ENCODE peak calls at places on chromosomes 1 and 21, in five cellular contexts. One of them, this sample, is unnamed.

GRCh38 chr1:25743164-25744139 is 56.5 kb upstream of the SELENON start:
- DNase-seq in IMR-90: peak; percentile 35
- DNase-seq in mesendoderm: no peak
- DNase-seq in neuronal stem cell: no peak
- DNase-seq in H1: peak; percentile 52
- DNase-seq in this sample: peak; percentile 34

GRCh38 chr1:83555871-83556270 is 443.1 kb downstream of the TTLL7 start:
- DNase-seq in IMR-90: no peak
- DNase-seq in mesendoderm: no peak
- DNase-seq in neuronal stem cell: no peak
- DNase-seq in H1: no peak
- DNase-seq in this sample: no peak

GRCh38 chr1:97632075-97632474 is 288.8 kb downstream of the DPYD start:
- DNase-seq in IMR-90: peak; percentile 60
- DNase-seq in mesendoderm: no peak
- DNase-seq in neuronal stem cell: no peak
- DNase-seq in H1: no peak
- DNase-seq in this sample: peak; percentile 50

GRCh38 chr1:93778457-93778856 is 96.8 kb upstream of the BCAR3 start:
- DNase-seq in IMR-90: no peak
- DNase-seq in mesendoderm: no peak
- DNase-seq in neuronal stem cell: no peak
- DNase-seq in H1: no peak
- DNase-seq in this sample: no peak

GRCh38 chr21:18902641-18903040 is 499.1 kb upstream of the TMPRSS15 start:
- DNase-seq in IMR-90: no peak
- DNase-seq in mesendoderm: no peak
- DNase-seq in neuronal stem cell: no peak
- DNase-seq in H1: no peak
- DNase-seq in this sample: no peak

GRCh38 chr1:236345728-236346127 is 48.4 kb upstream of the EDARADD start:
- DNase-seq in IMR-90: no peak
- DNase-seq in mesendoderm: peak; percentile 32
- DNase-seq in neuronal stem cell: no peak
- DNase-seq in H1: peak; percentile 43
- DNase-seq in this sample: no peak

GRCh38 chr1:15245593-15246325 is 1.3 kb upstream of the FHAD1 start:
- DNase-seq in IMR-90: peak; percentile 44
- DNase-seq in mesendoderm: no peak
- DNase-seq in neuronal stem cell: no peak
- DNase-seq in H1: no peak
- DNase-seq in this sample: peak; percentile 66

GRCh38 chr1:176949033-176949662 is 215.4 kb downstream of the ASTN1 start:
- DNase-seq in IMR-90: peak; percentile 24
- DNase-seq in mesendoderm: peak; percentile 93
- DNase-seq in neuronal stem cell: peak; percentile 65
- DNase-seq in H1: peak; percentile 96
- DNase-seq in this sample: peak; percentile 11

GRCh38 chr1:17274186-17275170 is 25.6 kb downstream of the PADI3 start:
- DNase-seq in IMR-90: peak; percentile 29
- DNase-seq in mesendoderm: peak; percentile 86
- DNase-seq in neuronal stem cell: peak; percentile 49
- DNase-seq in H1: peak; percentile 94
- DNase-seq in this sample: peak; percentile 52

GRCh38 chr1:167435484-167435883 is 82.8 kb downstream of the CD247 start:
- DNase-seq in IMR-90: no peak
- DNase-seq in mesendoderm: no peak
- DNase-seq in neuronal stem cell: no peak
- DNase-seq in H1: peak; percentile 27
- DNase-seq in this sample: no peak

GRCh38 chr1:181517181-181517875 is 34.0 kb downstream of the CACNA1E start:
- DNase-seq in IMR-90: no peak
- DNase-seq in mesendoderm: no peak
- DNase-seq in neuronal stem cell: no peak
- DNase-seq in H1: no peak
- DNase-seq in this sample: no peak

GRCh38 chr1:167173516-167174184 is 47.0 kb upstream of the POU2F1 start:
- DNase-seq in IMR-90: no peak
- DNase-seq in mesendoderm: peak; percentile 82
- DNase-seq in neuronal stem cell: no peak
- DNase-seq in H1: no peak
- DNase-seq in this sample: peak; percentile 50

GRCh38 chr1:190022709-190023108 is 455.0 kb downstream of the BRINP3 start:
- DNase-seq in IMR-90: peak; percentile 75
- DNase-seq in mesendoderm: no peak
- DNase-seq in neuronal stem cell: no peak
- DNase-seq in H1: no peak
- DNase-seq in this sample: no peak

GRCh38 chr1:100538935-100539835 is 1.2 kb downstream of the GPR88 start:
- DNase-seq in IMR-90: peak; percentile 3
- DNase-seq in mesendoderm: peak; percentile 49
- DNase-seq in neuronal stem cell: peak; percentile 43
- DNase-seq in H1: peak; percentile 71
- DNase-seq in this sample: no peak

GRCh38 chr1:3345792-3346191 is 108.7 kb upstream of the ARHGEF16 start:
- DNase-seq in IMR-90: no peak
- DNase-seq in mesendoderm: no peak
- DNase-seq in neuronal stem cell: no peak
- DNase-seq in H1: no peak
- DNase-seq in this sample: no peak

GRCh38 chr21:46557919-46558392 is 46.9 kb downstream of the S100B start:
- DNase-seq in IMR-90: no peak
- DNase-seq in mesendoderm: no peak
- DNase-seq in neuronal stem cell: no peak
- DNase-seq in H1: peak; percentile 36
- DNase-seq in this sample: no peak

GRCh38 chr1:153922838-153923652 is at the start of gene GATAD2B:
- DNase-seq in IMR-90: peak; percentile 100
- DNase-seq in mesendoderm: peak; percentile 100
- DNase-seq in neuronal stem cell: peak; percentile 100
- DNase-seq in H1: peak; percentile 96
- DNase-seq in this sample: peak; percentile 100

GRCh38 chr1:232923739-232924386 is 26.5 kb upstream of the NTPCR start:
- DNase-seq in IMR-90: peak; percentile 44
- DNase-seq in mesendoderm: no peak
- DNase-seq in neuronal stem cell: no peak
- DNase-seq in H1: no peak
- DNase-seq in this sample: peak; percentile 18

GRCh38 chr21:40129809-40130208 is 262.6 kb downstream of the PCP4 start:
- DNase-seq in IMR-90: no peak
- DNase-seq in mesendoderm: no peak
- DNase-seq in neuronal stem cell: no peak
- DNase-seq in H1: no peak
- DNase-seq in this sample: no peak

GRCh38 chr1:92408825-92409224 is 77.9 kb downstream of the GFI1 start:
- DNase-seq in IMR-90: peak; percentile 55
- DNase-seq in mesendoderm: no peak
- DNase-seq in neuronal stem cell: no peak
- DNase-seq in H1: no peak
- DNase-seq in this sample: no peak

GRCh38 chr1:174788981-174789380 is 210.8 kb upstream of the CACYBP start:
- DNase-seq in IMR-90: peak; percentile 87
- DNase-seq in mesendoderm: no peak
- DNase-seq in neuronal stem cell: no peak
- DNase-seq in H1: no peak
- DNase-seq in this sample: peak; percentile 63

GRCh38 chr1:3910769-3911520 is 10.9 kb upstream of the C1orf174 start:
- DNase-seq in IMR-90: peak; percentile 37
- DNase-seq in mesendoderm: peak; percentile 88
- DNase-seq in neuronal stem cell: peak; percentile 80
- DNase-seq in H1: peak; percentile 95
- DNase-seq in this sample: peak; percentile 43

GRCh38 chr1:56374026-56374974 is 205.1 kb downstream of the PLPP3 start:
- DNase-seq in IMR-90: peak; percentile 45
- DNase-seq in mesendoderm: no peak
- DNase-seq in neuronal stem cell: no peak
- DNase-seq in H1: no peak
- DNase-seq in this sample: no peak

GRCh38 chr1:10784998-10785854 is 11.2 kb downstream of the CASZ1 start:
- DNase-seq in IMR-90: no peak
- DNase-seq in mesendoderm: no peak
- DNase-seq in neuronal stem cell: no peak
- DNase-seq in H1: no peak
- DNase-seq in this sample: no peak

GRCh38 chr1:82227696-82228095 is 427.0 kb downstream of the ADGRL2 start:
- DNase-seq in IMR-90: no peak
- DNase-seq in mesendoderm: no peak
- DNase-seq in neuronal stem cell: no peak
- DNase-seq in H1: no peak
- DNase-seq in this sample: peak; percentile 14

GRCh38 chr1:8026976-8027747 is 1.1 kb upstream of the ERRFI1 start:
- DNase-seq in IMR-90: peak; percentile 80
- DNase-seq in mesendoderm: no peak
- DNase-seq in neuronal stem cell: no peak
- DNase-seq in H1: no peak
- DNase-seq in this sample: peak; percentile 81
- H2BK5ac ChIP-seq in IMR-90: peak overlapping the region; percentile 99
- H2BK5ac ChIP-seq in mesendoderm: peak overlapping the region; percentile 88
- H2BK5ac ChIP-seq in neuronal stem cell: peak overlapping the region; percentile 7
- H2BK5ac ChIP-seq in H1: peak overlapping the region; percentile 92
- H2BK5ac ChIP-seq in this sample: peak overlapping the region; percentile 1

GRCh38 chr1:27564710-27565649 is 39.0 kb downstream of the AHDC1 start:
- DNase-seq in IMR-90: no peak
- DNase-seq in mesendoderm: no peak
- DNase-seq in neuronal stem cell: no peak
- DNase-seq in H1: no peak
- DNase-seq in this sample: no peak
- H2BK5ac ChIP-seq in IMR-90: no peak overlapping the region
- H2BK5ac ChIP-seq in mesendoderm: no peak overlapping the region
- H2BK5ac ChIP-seq in neuronal stem cell: no peak overlapping the region
- H2BK5ac ChIP-seq in H1: peak overlapping the region; percentile 58
- H2BK5ac ChIP-seq in this sample: no peak overlapping the region

DNA sequence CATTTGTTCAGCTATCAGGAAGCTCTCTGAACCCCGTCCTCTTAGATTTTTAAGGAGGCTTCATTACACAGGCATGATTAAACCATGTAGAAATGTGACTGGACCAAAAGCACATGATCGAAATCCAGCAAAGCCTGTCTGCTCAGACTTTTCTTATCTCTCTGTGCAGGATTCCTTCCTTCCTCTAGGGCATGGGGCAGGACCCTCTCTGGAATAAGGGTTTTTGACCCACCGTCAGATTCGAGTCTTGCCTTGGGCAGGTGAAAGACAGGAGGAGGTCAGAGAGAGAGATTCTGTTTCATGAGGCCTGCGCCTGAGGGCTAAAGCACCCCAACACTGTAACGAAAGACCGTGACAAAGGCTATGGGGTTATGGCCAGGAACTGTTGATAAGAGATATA is 136.8 kb downstream of the RHOU start:
- DNase-seq in IMR-90: no peak
- DNase-seq in mesendoderm: no peak
- DNase-seq in neuronal stem cell: no peak
- DNase-seq in H1: peak; percentile 41
- DNase-seq in this sample: no peak
- H2BK5ac ChIP-seq in IMR-90: no peak overlapping the region
- H2BK5ac ChIP-seq in mesendoderm: no peak overlapping the region
- H2BK5ac ChIP-seq in neuronal stem cell: no peak overlapping the region
- H2BK5ac ChIP-seq in H1: no peak overlapping the region
- H2BK5ac ChIP-seq in this sample: no peak overlapping the region

DNA sequence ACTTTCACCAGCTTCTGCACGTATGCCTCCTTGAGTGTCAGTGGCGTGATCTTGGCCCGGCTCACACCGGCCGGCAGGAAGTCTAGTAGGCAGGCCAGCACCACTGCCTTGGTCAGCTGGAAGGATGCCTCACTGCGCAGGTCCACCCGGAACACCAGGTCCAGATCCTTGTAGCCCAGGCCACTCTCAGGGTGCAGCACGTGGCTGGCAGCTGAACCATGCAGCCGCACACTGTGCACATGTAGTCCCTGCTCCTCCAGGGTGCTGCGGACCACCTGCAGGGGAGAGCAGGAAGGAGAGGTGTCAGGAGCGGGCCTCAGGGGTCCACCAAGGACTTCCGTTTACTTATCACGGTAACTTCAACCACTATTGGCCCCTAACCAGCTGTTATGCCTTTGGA is 6.0 kb downstream of the TENT5B start:
- DNase-seq in IMR-90: no peak
- DNase-seq in mesendoderm: peak; percentile 15
- DNase-seq in neuronal stem cell: no peak
- DNase-seq in H1: peak; percentile 70
- DNase-seq in this sample: no peak
- H2BK5ac ChIP-seq in IMR-90: no peak overlapping the region
- H2BK5ac ChIP-seq in mesendoderm: peak overlapping the region; percentile 71
- H2BK5ac ChIP-seq in neuronal stem cell: no peak overlapping the region
- H2BK5ac ChIP-seq in H1: peak overlapping the region; percentile 99
- H2BK5ac ChIP-seq in this sample: no peak overlapping the region

GRCh38 chr1:41520951-41521742 is 36.7 kb upstream of the EDN2 start:
- DNase-seq in IMR-90: no peak
- DNase-seq in mesendoderm: peak; percentile 40
- DNase-seq in neuronal stem cell: no peak
- DNase-seq in H1: no peak
- DNase-seq in this sample: no peak
- H2BK5ac ChIP-seq in IMR-90: no peak overlapping the region
- H2BK5ac ChIP-seq in mesendoderm: no peak overlapping the region
- H2BK5ac ChIP-seq in neuronal stem cell: no peak overlapping the region
- H2BK5ac ChIP-seq in H1: no peak overlapping the region
- H2BK5ac ChIP-seq in this sample: no peak overlapping the region

GRCh38 chr1:183328371-183328770 is 89.8 kb downstream of the NMNAT2 start:
- DNase-seq in IMR-90: no peak
- DNase-seq in mesendoderm: no peak
- DNase-seq in neuronal stem cell: no peak
- DNase-seq in H1: no peak
- DNase-seq in this sample: no peak
- H2BK5ac ChIP-seq in IMR-90: no peak overlapping the region
- H2BK5ac ChIP-seq in mesendoderm: no peak overlapping the region
- H2BK5ac ChIP-seq in neuronal stem cell: no peak overlapping the region
- H2BK5ac ChIP-seq in H1: peak overlapping the region; percentile 41
- H2BK5ac ChIP-seq in this sample: no peak overlapping the region

GRCh38 chr1:245716561-245716960 is 561.8 kb downstream of the KIF26B start:
- DNase-seq in IMR-90: no peak
- DNase-seq in mesendoderm: no peak
- DNase-seq in neuronal stem cell: no peak
- DNase-seq in H1: no peak
- DNase-seq in this sample: no peak

GRCh38 chr1:245718123-245718522 is 563.3 kb downstream of the KIF26B start:
- DNase-seq in IMR-90: no peak
- DNase-seq in mesendoderm: no peak
- DNase-seq in neuronal stem cell: no peak
- DNase-seq in H1: no peak
- DNase-seq in this sample: no peak

GRCh38 chr1:245717611-245718010 is 562.8 kb downstream of the KIF26B start:
- DNase-seq in IMR-90: no peak
- DNase-seq in mesendoderm: no peak
- DNase-seq in neuronal stem cell: no peak
- DNase-seq in H1: no peak
- DNase-seq in this sample: no peak

GRCh38 chr1:245715970-245716369 is 561.2 kb downstream of the KIF26B start:
- DNase-seq in IMR-90: peak; percentile 85
- DNase-seq in mesendoderm: no peak
- DNase-seq in neuronal stem cell: no peak
- DNase-seq in H1: no peak
- DNase-seq in this sample: peak; percentile 75

DNA sequence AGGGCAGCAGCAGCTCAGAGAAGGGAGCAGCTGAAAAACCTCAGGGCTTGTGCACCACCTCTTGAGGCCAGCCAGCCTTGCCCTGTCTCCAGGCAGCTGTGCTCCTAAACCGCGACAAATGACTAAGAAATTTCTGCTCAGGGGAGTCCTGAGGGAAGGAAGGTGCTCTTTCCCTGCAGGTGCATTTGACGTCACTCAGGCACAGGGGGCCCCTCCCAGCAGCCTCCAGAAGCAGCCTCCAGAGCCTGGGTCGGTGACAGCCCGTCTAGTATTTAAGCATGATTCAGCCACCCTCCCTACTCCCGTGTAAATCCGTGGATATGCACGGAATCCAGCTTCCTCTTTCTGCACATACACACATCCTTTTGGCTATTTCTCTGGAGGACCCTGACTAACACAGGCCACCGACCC is 560.5 kb downstream of the KIF26B start:
- DNase-seq in IMR-90: peak; percentile 29
- DNase-seq in mesendoderm: no peak
- DNase-seq in neuronal stem cell: no peak
- DNase-seq in H1: no peak
- DNase-seq in this sample: peak; percentile 10
- H2BK5ac ChIP-seq in IMR-90: no peak overlapping the region
- H2BK5ac ChIP-seq in mesendoderm: no peak overlapping the region
- H2BK5ac ChIP-seq in neuronal stem cell: no peak overlapping the region
- H2BK5ac ChIP-seq in H1: no peak overlapping the region
- H2BK5ac ChIP-seq in this sample: no peak overlapping the region